ENCODE peak calls at places on chromosomes 5 and 9, in ten cellular contexts. C is activated naive CD4-positive, alpha-beta T cell treated with anti-CD3 and anti-CD28 coated beads, Interleukin-2, amount 50 U/mL, for 72 hours; W is MG63; B is DMS 273 treated with DMSO at 0.1 percent for 48 hours; Q is GM03348; N is IMR-90; M is NCI-H1105; S is HEK293T; J is NCI-H460; K is activated CD8-positive, alpha-beta memory T cell treated with anti-CD3 and anti-CD28 coated beads for 48 hours. D is an unnamed sample.

GRCh38 chr9:135221951-135222631 is 134.6 kb downstream of the OLFM1 start:
- DNase-seq in C (no peak), W (no peak), B (no peak), Q (no peak), N (no peak), M (no peak), S (no peak), J (no peak), K (no peak), D (no peak)

GRCh38 chr9:35813434-35814105 is 1.3 kb downstream of the HINT2 start:
- DNase-seq in C (no peak), W (peak; percentile 53), B (no peak), Q (peak; percentile 24), N (peak; percentile 32), M (no peak), S (peak; percentile 30), J (peak; percentile 23), K (no peak), D (no peak)

GRCh38 chr5:5421149-5421960 is 1.1 kb upstream of the ICE1 start:
- DNase-seq in C (no peak), W (no peak), B (no peak), Q (no peak), N (peak; percentile 5), M (no peak), S (no peak), J (no peak), K (no peak), D (no peak)

GRCh38 chr5:53362521-53362941 is 117.9 kb upstream of the FST start:
- DNase-seq in C (no peak), W (peak; percentile 75), B (no peak), Q (peak; percentile 74), N (peak; percentile 97), M (no peak), S (no peak), J (peak; percentile 93), K (no peak), D (no peak)

GRCh38 chr5:83827111-83827541 is 106.5 kb upstream of the HAPLN1 start:
- DNase-seq in C (no peak), W (no peak), B (no peak), Q (peak; percentile 60), N (peak; percentile 46), M (no peak), S (no peak), J (no peak), K (no peak), D (no peak)

GRCh38 chr9:19130436-19130835 is 3.1 kb upstream of the PLIN2 start:
- DNase-seq in C (no peak), W (no peak), B (no peak), Q (no peak), N (no peak), M (no peak), S (no peak), J (no peak), K (no peak), D (no peak)

GRCh38 chr9:7844283-7844682 is 44.7 kb upstream of the DMAC1 start:
- DNase-seq in C (no peak), W (no peak), B (no peak), Q (no peak), N (peak; percentile 7), M (no peak), S (peak; percentile 10), J (peak; percentile 2), K (no peak), D (peak; percentile 10)

GRCh38 chr9:91180240-91180929 is 181.3 kb downstream of the AUH start:
- DNase-seq in C (no peak), W (no peak), B (no peak), Q (no peak), N (no peak), M (no peak), S (no peak), J (no peak), K (no peak), D (no peak)

GRCh38 chr5:166845044-166845443 is 1446.4 kb upstream of the WWC1 start:
- DNase-seq in C (no peak), W (peak; percentile 3), B (no peak), Q (peak; percentile 6), N (no peak), M (no peak), S (peak; percentile 21), J (peak; percentile 14), K (no peak), D (no peak)

GRCh38 chr5:69238760-69239251 is 4.1 kb downstream of the CDK7 start:
- DNase-seq in C (no peak), W (peak; percentile 64), B (no peak), Q (peak; percentile 58), N (peak; percentile 96), M (no peak), S (no peak), J (peak; percentile 21), K (no peak), D (no peak)

GRCh38 chr5:18772475-18772874 is 1138.2 kb downstream of the TAF11L14 start:
- DNase-seq in C (no peak), W (peak; percentile 34), B (peak; percentile 81), Q (no peak), N (no peak), M (no peak), S (peak; percentile 9), J (peak; percentile 80), K (no peak), D (no peak)

GRCh38 chr5:89946514-89946913 is 463.0 kb downstream of the CETN3 start:
- DNase-seq in C (no peak), W (no peak), B (no peak), Q (no peak), N (no peak), M (no peak), S (no peak), J (no peak), K (no peak), D (no peak)

GRCh38 chr9:27469583-27469982 is 54.5 kb upstream of the IFNK start:
- DNase-seq in C (no peak), W (no peak), B (no peak), Q (no peak), N (no peak), M (no peak), S (no peak), J (no peak), K (no peak), D (no peak)

GRCh38 chr9:35563791-35564197 is 41.3 kb upstream of the TESK1 start:
- DNase-seq in C (no peak), W (no peak), B (no peak), Q (no peak), N (no peak), M (no peak), S (no peak), J (no peak), K (no peak), D (no peak)

GRCh38 chr5:149392718-149393117 is 13.6 kb upstream of the IL17B start:
- DNase-seq in C (no peak), W (no peak), B (no peak), Q (no peak), N (peak; percentile 87), M (no peak), S (no peak), J (no peak), K (no peak), D (no peak)

GRCh38 chr9:95025213-95026170 is 292.0 kb downstream of the FANCC start:
- DNase-seq in C (no peak), W (peak; percentile 28), B (no peak), Q (peak; percentile 74), N (peak; percentile 94), M (no peak), S (peak; percentile 63), J (no peak), K (no peak), D (no peak)

GRCh38 chr5:72956324-72957140 is 691 bp downstream of the FCHO2 start:
- DNase-seq in C (peak; percentile 58), W (peak; percentile 65), B (peak; percentile 17), Q (peak; percentile 71), N (peak; percentile 56), M (peak; percentile 15), S (peak; percentile 56), J (peak; percentile 28), K (peak; percentile 6), D (peak; percentile 39)

GRCh38 chr9:75447281-75447680 is 359.0 kb downstream of the OSTF1 start:
- DNase-seq in C (no peak), W (no peak), B (no peak), Q (no peak), N (no peak), M (no peak), S (no peak), J (no peak), K (no peak), D (no peak)

GRCh38 chr5:150640311-150641005 is at the start of gene SYNPO:
- DNase-seq in C (no peak), W (peak; percentile 99), B (peak; percentile 20), Q (peak; percentile 90), N (peak; percentile 98), M (no peak), S (no peak), J (peak; percentile 64), K (no peak), D (no peak)

GRCh38 chr5:35420200-35420599 is 189.9 kb upstream of the PRLR start:
- DNase-seq in C (no peak), W (no peak), B (no peak), Q (no peak), N (no peak), M (no peak), S (no peak), J (no peak), K (no peak), D (no peak)

GRCh38 chr5:160938532-160938931 is 86.5 kb upstream of the ATP10B start:
- DNase-seq in C (no peak), W (peak; percentile 11), B (no peak), Q (no peak), N (no peak), M (peak; percentile 17), S (no peak), J (no peak), K (no peak), D (no peak)

GRCh38 chr5:142322747-142323479 is 1.9 kb downstream of the SPRY4 start:
- DNase-seq in C (no peak), W (peak; percentile 42), B (no peak), Q (peak; percentile 58), N (peak; percentile 69), M (no peak), S (no peak), J (no peak), K (no peak), D (no peak)

GRCh38 chr5:179158556-179158955 is 98.4 kb downstream of the ZNF354C start:
- DNase-seq in C (no peak), W (no peak), B (no peak), Q (no peak), N (no peak), M (no peak), S (no peak), J (no peak), K (no peak), D (no peak)

GRCh38 chr5:67490543-67491321 is 294.1 kb upstream of the CD180 start:
- DNase-seq in C (no peak), W (no peak), B (no peak), Q (no peak), N (no peak), M (no peak), S (no peak), J (no peak), K (no peak), D (no peak)

GRCh38 chr5:181188700-181189362 is 16.2 kb downstream of the TRIM7 start:
- DNase-seq in C (peak; percentile 80), W (peak; percentile 78), B (no peak), Q (peak; percentile 44), N (peak; percentile 66), M (no peak), S (peak; percentile 55), J (peak; percentile 89), K (peak; percentile 94), D (no peak)

GRCh38 chr9:98374385-98375051 is 119.1 kb upstream of the TBC1D2 start:
- DNase-seq in C (peak; percentile 44), W (no peak), B (no peak), Q (peak; percentile 85), N (peak; percentile 96), M (no peak), S (no peak), J (peak; percentile 92), K (no peak), D (no peak)